ENCODE peak calls at places on chromosome 12, in five cellular contexts. G is NCI-H1092 treated with DMSO at 0.1 percent for 48 hours, K is GDM1, W is NCI-H1694 treated with DMSO at 0.1 percent for 48 hours, N is SW 1271. L is an unnamed sample.

GRCh38 chr12:189622-189962 is 24.4 kb downstream of the SLC6A12 start:
- DNase-seq in G (no peak), K (no peak), W (no peak), N (no peak), L (no peak)

GRCh38 chr12:27666510-27666909 is 29.7 kb upstream of the REP15 start:
- DNase-seq in G (no peak), K (no peak), W (no peak), N (no peak), L (no peak)

GRCh38 chr12:1716911-1717310 is 26.0 kb downstream of the ADIPOR2 start:
- DNase-seq in G (no peak), K (no peak), W (no peak), N (no peak), L (no peak)

GRCh38 chr12:130764073-130764472 is 48.0 kb upstream of the RIMBP2 start:
- DNase-seq in G (no peak), K (no peak), W (no peak), N (no peak), L (no peak)

GRCh38 chr12:108063192-108063591 is 65.9 kb upstream of the WSCD2 start:
- DNase-seq in G (peak), K (no peak), W (no peak), N (peak), L (no peak)

GRCh38 chr12:108313609-108314331 is 25.3 kb downstream of the CMKLR1 start:
- DNase-seq in G (no peak), K (peak), W (no peak), N (no peak), L (no peak)

GRCh38 chr12:26571539-26571938 is 261.5 kb downstream of the ITPR2 start:
- DNase-seq in G (no peak), K (no peak), W (no peak), N (no peak), L (no peak)

GRCh38 chr12:4052691-4053090 is 179.5 kb upstream of the PARP11 start:
- DNase-seq in G (no peak), K (no peak), W (no peak), N (no peak), L (no peak)

GRCh38 chr12:47882796-47883546 is 21.8 kb downstream of the VDR start:
- DNase-seq in G (peak), K (no peak), W (no peak), N (no peak), L (no peak)

GRCh38 chr12:111093428-111094142 is 173.2 kb upstream of the MYL2 start:
- DNase-seq in G (no peak), K (no peak), W (no peak), N (no peak), L (no peak)

GRCh38 chr12:131087302-131087818 is 133.7 kb downstream of the ADGRD1 start:
- DNase-seq in G (no peak), K (no peak), W (no peak), N (no peak), L (no peak)

GRCh38 chr12:78414071-78414470 is 450.5 kb upstream of the SYT1 start:
- DNase-seq in G (no peak), K (no peak), W (no peak), N (no peak), L (no peak)

GRCh38 chr12:106897082-106897481 is 58.6 kb upstream of the TMEM263 start:
- DNase-seq in G (peak), K (no peak), W (no peak), N (no peak), L (no peak)

GRCh38 chr12:131826064-131826928 is 1.9 kb upstream of the MMP17 start:
- DNase-seq in G (no peak), K (no peak), W (no peak), N (no peak), L (no peak)

GRCh38 chr12:104063712-104064030 is 660 bp upstream of the HCFC2 start:
- DNase-seq in G (peak), K (no peak), W (peak), N (peak), L (no peak)

GRCh38 chr12:33349791-33350190 is 89.8 kb downstream of the SYT10 start:
- DNase-seq in G (no peak), K (no peak), W (no peak), N (no peak), L (no peak)

GRCh38 chr12:119208626-119209061 is 29.9 kb downstream of the HSPB8 start:
- DNase-seq in G (no peak), K (no peak), W (no peak), N (no peak), L (no peak)

GRCh38 chr12:105322070-105322469 is 8.4 kb upstream of the C12orf75 start:
- DNase-seq in G (no peak), K (no peak), W (no peak), N (no peak), L (no peak)

GRCh38 chr12:98228619-98229538 is 286.5 kb upstream of the TMPO start:
- DNase-seq in G (peak), K (no peak), W (no peak), N (no peak), L (no peak)

GRCh38 chr12:56900583-56900982 is 33.6 kb downstream of the SDR9C7 start:
- DNase-seq in G (no peak), K (no peak), W (no peak), N (peak), L (peak)

GRCh38 chr12:94282675-94283074 is 134.3 kb downstream of the PLXNC1 start:
- DNase-seq in G (no peak), K (no peak), W (no peak), N (no peak), L (no peak)

GRCh38 chr12:48978291-48978740 is at the start of gene WNT1:
- DNase-seq in G (no peak), K (no peak), W (no peak), N (no peak), L (no peak)

L was measured in pulmonary artery endothelial cell.